ENCODE peak calls at places on chromosomes 5 and 9, in ten cellular contexts. W, T, O, G, Q, S, D, A, E and V are unnamed samples. For H3K4me1, the result is how much of the 10 kb centered on the place peaks cover.

GRCh38 chr9:135707449-135708138 is 5.6 kb downstream of the KCNT1 start:
- DNase-seq in W (no peak), T (no peak), O (no peak), G (no peak), Q (no peak), S (no peak), D (no peak), A (no peak), E (no peak), V (no peak)

GRCh38 chr5:2887401-2888348 is 136.2 kb upstream of the IRX2 start:
- DNase-seq in W (no peak), T (no peak), O (no peak), G (no peak), Q (no peak), S (no peak), D (no peak), A (no peak), E (no peak), V (no peak)

GRCh38 chr9:121863931-121864330 is 212.5 kb downstream of the DAB2IP start:
- DNase-seq in W (no peak), T (no peak), O (no peak), G (no peak), Q (no peak), S (no peak), D (no peak), A (no peak), E (no peak), V (no peak)

GRCh38 chr5:149310488-149310887 is 34.8 kb upstream of the GRPEL2 start:
- DNase-seq in W (no peak), T (no peak), O (no peak), G (no peak), Q (no peak), S (no peak), D (no peak), A (no peak), E (no peak), V (no peak)

GRCh38 chr9:76298497-76299144 is 95.6 kb downstream of the RFK start:
- DNase-seq in W (no peak), T (no peak), O (peak), G (no peak), Q (no peak), S (peak), D (no peak), A (no peak), E (no peak), V (no peak)

GRCh38 chr9:77848897-77849296 is 182.7 kb downstream of the GNAQ start:
- DNase-seq in W (peak), T (no peak), O (no peak), G (peak), Q (no peak), S (no peak), D (peak), A (no peak), E (no peak), V (no peak)

GRCh38 chr9:27059907-27060306 is 49.1 kb upstream of the TEK start:
- DNase-seq in W (no peak), T (no peak), O (no peak), G (no peak), Q (no peak), S (no peak), D (no peak), A (no peak), E (no peak), V (no peak)

GRCh38 chr5:171336486-171337206 is 27.6 kb downstream of the TLX3 start:
- DNase-seq in W (peak), T (peak), O (no peak), G (no peak), Q (no peak), S (peak), D (no peak), A (no peak), E (peak), V (no peak)

GRCh38 chr5:41863871-41864486 is 6.2 kb downstream of the OXCT1 start:
- DNase-seq in W (no peak), T (no peak), O (no peak), G (no peak), Q (no peak), S (no peak), D (no peak), A (no peak), E (no peak), V (no peak)

GRCh38 chr5:139474815-139475791 is 4.3 kb downstream of the SMIM33 start:
- DNase-seq in W (no peak), T (no peak), O (peak), G (no peak), Q (no peak), S (no peak), D (no peak), A (no peak), E (no peak), V (no peak)

GRCh38 chr9:131951905-131952304 is 127.8 kb downstream of the MED27 start:
- DNase-seq in W (no peak), T (no peak), O (no peak), G (no peak), Q (no peak), S (no peak), D (peak), A (no peak), E (no peak), V (no peak)

GRCh38 chr5:94157704-94158608 is 416.6 kb upstream of the POU5F2 start:
- DNase-seq in W (no peak), T (no peak), O (no peak), G (no peak), Q (no peak), S (peak), D (no peak), A (no peak), E (no peak), V (no peak)

GRCh38 chr5:78629590-78629989 is 19.0 kb downstream of the LHFPL2 start:
- DNase-seq in W (no peak), T (no peak), O (no peak), G (no peak), Q (no peak), S (no peak), D (no peak), A (no peak), E (no peak), V (no peak)

GRCh38 chr9:136722969-136723356 is 10.6 kb downstream of the DIPK1B start:
- DNase-seq in W (no peak), T (no peak), O (no peak), G (no peak), Q (no peak), S (no peak), D (no peak), A (no peak), E (no peak), V (no peak)

GRCh38 chr9:134403682-134404301 is 77.5 kb downstream of the RXRA start:
- DNase-seq in W (no peak), T (no peak), O (peak), G (peak), Q (peak), S (no peak), D (peak), A (no peak), E (peak), V (no peak)

GRCh38 chr5:57642066-57642465 is 159.5 kb upstream of the ACTBL2 start:
- DNase-seq in W (no peak), T (no peak), O (no peak), G (no peak), Q (no peak), S (peak), D (no peak), A (no peak), E (no peak), V (no peak)

GRCh38 chr9:72675586-72675985 is 154.2 kb downstream of the TMC1 start:
- DNase-seq in W (no peak), T (no peak), O (no peak), G (no peak), Q (no peak), S (no peak), D (no peak), A (no peak), E (no peak), V (no peak)

GRCh38 chr9:96655198-96655851 is at the start of gene PRXL2C:
- DNase-seq in W (peak), T (no peak), O (peak), G (peak), Q (peak), S (peak), D (peak), A (peak), E (peak), V (peak)

GRCh38 chr5:138246334-138246733 is 28.1 kb downstream of the GFRA3 start:
- DNase-seq in W (no peak), T (no peak), O (no peak), G (no peak), Q (no peak), S (no peak), D (no peak), A (peak), E (no peak), V (peak)

GRCh38 chr5:151812757-151813309 is 41.1 kb downstream of the G3BP1 start:
- DNase-seq in W (no peak), T (no peak), O (no peak), G (no peak), Q (no peak), S (no peak), D (no peak), A (no peak), E (no peak), V (no peak)

GRCh38 chr9:22416692-22417060 is 29.9 kb upstream of the DMRTA1 start:
- DNase-seq in W (no peak), T (no peak), O (no peak), G (no peak), Q (no peak), S (peak), D (no peak), A (no peak), E (no peak), V (no peak)

GRCh38 chr5:140116716-140117115 is 2.8 kb downstream of the PURA start:
- DNase-seq in W (peak), T (no peak), O (no peak), G (no peak), Q (no peak), S (peak), D (no peak), A (no peak), E (no peak), V (no peak)

GRCh38 chr5:150270546-150271295 is 18.9 kb downstream of the CAMK2A start:
- DNase-seq in W (no peak), T (no peak), O (no peak), G (no peak), Q (no peak), S (no peak), D (no peak), A (peak), E (no peak), V (no peak)

GRCh38 chr5:132298305-132298704 is 4.1 kb downstream of the SLC22A4 start:
- DNase-seq in W (no peak), T (no peak), O (no peak), G (no peak), Q (no peak), S (no peak), D (no peak), A (no peak), E (no peak), V (no peak)

GRCh38 chr5:13357937-13358336 is 586.6 kb downstream of the DNAH5 start:
- DNase-seq in W (no peak), T (no peak), O (no peak), G (no peak), Q (no peak), S (no peak), D (no peak), A (no peak), E (no peak), V (no peak)

GRCh38 chr9:136089697-136090045 is 5.4 kb downstream of the NACC2 start:
- DNase-seq in W (no peak), T (no peak), O (peak), G (no peak), Q (no peak), S (no peak), D (no peak), A (no peak), E (no peak), V (no peak)

GRCh38 chr5:133944263-133945230 is 23.9 kb downstream of the C5orf15 start:
- DNase-seq in W (peak), T (peak), O (peak), G (no peak), Q (no peak), S (peak), D (no peak), A (peak), E (peak), V (no peak)

GRCh38 chr9:4238522-4238921 is 61.3 kb downstream of the GLIS3 start:
- DNase-seq in W (no peak), T (peak), O (no peak), G (no peak), Q (no peak), S (no peak), D (no peak), A (no peak), E (no peak), V (no peak)

GRCh38 chr5:120682851-120683250 is 218.8 kb downstream of the PRR16 start:
- DNase-seq in W (no peak), T (no peak), O (no peak), G (no peak), Q (no peak), S (no peak), D (no peak), A (no peak), E (no peak), V (no peak)

GRCh38 chr5:88694087-88694703 is 188.8 kb downstream of the MEF2C start:
- DNase-seq in W (no peak), T (no peak), O (no peak), G (no peak), Q (no peak), S (no peak), D (no peak), A (no peak), E (no peak), V (no peak)

GRCh38 chr5:128407956-128408355 is 130.1 kb downstream of the FBN2 start:
- DNase-seq in W (no peak), T (no peak), O (no peak), G (no peak), Q (no peak), S (no peak), D (no peak), A (no peak), E (no peak), V (no peak)

GRCh38 chr9:129580211-129580915 is 40.5 kb downstream of the C9orf50 start:
- DNase-seq in W (no peak), T (no peak), O (no peak), G (no peak), Q (no peak), S (no peak), D (no peak), A (peak), E (peak), V (no peak)

GRCh38 chr9:129579294-129579693 is 41.6 kb downstream of the C9orf50 start:
- DNase-seq in W (no peak), T (no peak), O (no peak), G (no peak), Q (no peak), S (no peak), D (no peak), A (no peak), E (no peak), V (no peak)

GRCh38 chr9:129582865-129583264 is 38.0 kb downstream of the C9orf50 start:
- DNase-seq in W (no peak), T (no peak), O (no peak), G (no peak), Q (no peak), S (no peak), D (no peak), A (no peak), E (no peak), V (no peak)

GRCh38 chr9:129583308-129584038 is 37.4 kb downstream of the C9orf50 start:
- DNase-seq in W (no peak), T (no peak), O (no peak), G (no peak), Q (no peak), S (no peak), D (no peak), A (peak), E (no peak), V (no peak)

DNA sequence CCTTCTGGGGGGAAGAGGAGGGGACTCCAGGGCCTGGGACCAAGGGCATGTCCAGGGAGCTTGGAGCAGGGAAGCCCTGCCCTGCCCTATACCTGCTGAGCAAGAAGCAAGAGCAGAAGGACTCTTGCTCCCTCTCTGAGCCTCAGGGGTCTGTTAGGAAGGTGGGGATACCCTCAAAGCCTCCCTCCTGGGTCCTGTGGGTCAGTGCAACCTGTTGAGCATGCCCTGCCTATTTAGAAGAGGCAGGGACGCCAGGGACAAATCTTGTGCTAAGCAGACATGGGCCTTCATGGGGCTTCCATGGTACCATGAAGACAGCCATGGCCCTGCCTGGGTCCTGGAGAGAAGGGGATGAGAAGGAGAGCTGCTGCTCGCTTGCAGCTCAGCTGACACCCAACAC is 39.4 kb downstream of the C9orf50 start:
- DNase-seq in W (no peak), T (no peak), O (no peak), G (no peak), Q (no peak), S (no peak), D (no peak), A (no peak), E (no peak), V (no peak)
- H3K4me1 ChIP-seq in W (under half), T (under half), O (under half), G (under half), Q (under half), S (under half), D (under half), A (half or more), E (half or more), V (under half)

GRCh38 chr5:173757817-173758216 is 130.3 kb upstream of the CPEB4 start:
- DNase-seq in W (no peak), T (no peak), O (no peak), G (no peak), Q (no peak), S (no peak), D (no peak), A (no peak), E (no peak), V (no peak)
- H3K4me1 ChIP-seq in W (under half), T (under half), O (under half), G (under half), Q (under half), S (under half), D (under half), A (half or more), E (under half), V (under half)

DNA sequence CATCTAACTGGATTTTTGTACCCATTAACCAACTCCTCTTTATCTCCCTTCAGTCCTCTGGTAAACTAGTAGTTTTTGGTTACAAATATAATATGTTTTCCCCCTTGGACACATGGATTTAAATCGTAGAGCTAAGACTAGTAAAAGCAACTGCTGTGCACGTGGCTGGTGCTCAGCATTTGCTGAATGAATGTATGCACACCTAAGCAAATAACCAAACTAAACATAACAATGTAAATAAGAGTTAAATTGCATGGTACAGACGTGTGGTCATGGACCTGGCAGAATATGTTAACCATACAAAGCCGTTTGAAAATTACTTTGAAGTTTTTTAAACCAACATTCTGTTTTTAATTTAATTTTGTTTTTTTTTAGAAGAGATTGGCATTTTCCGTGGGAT is 65.2 kb upstream of the FYB1 start:
- DNase-seq in W (no peak), T (no peak), O (no peak), G (no peak), Q (no peak), S (no peak), D (no peak), A (peak), E (no peak), V (no peak)
- H3K4me1 ChIP-seq in W (under half), T (under half), O (under half), G (under half), Q (under half), S (under half), D (under half), A (under half), E (under half), V (under half)

DNA sequence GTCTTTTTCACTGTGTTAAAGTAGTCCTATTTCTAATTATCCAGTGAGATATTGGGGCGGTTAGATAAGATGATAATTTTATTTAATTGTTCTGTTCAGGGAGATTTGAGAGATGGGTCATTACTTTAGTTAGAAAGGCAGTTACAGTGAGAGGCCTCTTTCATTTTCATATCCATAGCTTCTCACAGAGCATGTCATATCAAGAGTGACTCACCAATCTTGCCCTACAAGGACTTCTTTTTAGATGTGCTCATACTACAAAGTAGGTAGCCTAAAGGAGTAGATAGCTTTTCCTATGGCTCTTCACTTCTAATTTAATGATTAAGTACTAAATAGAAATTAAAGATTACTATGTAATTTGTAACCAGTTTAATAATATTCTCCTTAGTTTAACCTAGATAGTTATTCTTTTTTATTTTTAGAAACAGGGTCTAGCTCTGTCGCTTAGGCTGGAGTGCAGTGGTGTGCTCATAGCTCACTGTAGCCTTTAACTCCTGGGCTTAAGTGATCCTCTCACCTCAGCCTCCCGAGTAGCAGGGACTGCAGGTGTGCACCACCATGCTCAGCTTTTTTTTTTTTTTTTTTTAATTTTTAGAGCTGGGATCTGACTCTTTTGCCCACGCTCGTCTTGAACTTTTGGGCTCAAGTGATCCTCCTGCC is 71.0 kb downstream of the FER start:
- DNase-seq in W (no peak), T (no peak), O (no peak), G (no peak), Q (no peak), S (no peak), D (no peak), A (no peak), E (peak), V (no peak)
- H3K4me1 ChIP-seq in W (under half), T (under half), O (under half), G (under half), Q (under half), S (under half), D (under half), A (under half), E (under half), V (under half)

GRCh38 chr9:99433555-99433954 is 211.5 kb downstream of the SEC61B start:
- DNase-seq in W (peak), T (peak), O (no peak), G (no peak), Q (peak), S (no peak), D (peak), A (peak), E (no peak), V (no peak)

GRCh38 chr9:99433095-99433494 is 211.0 kb downstream of the SEC61B start:
- DNase-seq in W (no peak), T (no peak), O (no peak), G (no peak), Q (no peak), S (no peak), D (no peak), A (peak), E (no peak), V (no peak)

GRCh38 chr9:99432075-99432474 is 210.0 kb downstream of the SEC61B start:
- DNase-seq in W (no peak), T (no peak), O (no peak), G (no peak), Q (no peak), S (no peak), D (no peak), A (no peak), E (no peak), V (no peak)

GRCh38 chr9:99430301-99430700 is 208.2 kb downstream of the SEC61B start:
- DNase-seq in W (no peak), T (no peak), O (no peak), G (no peak), Q (no peak), S (no peak), D (no peak), A (no peak), E (no peak), V (no peak)

GRCh38 chr9:99431103-99431502 is 209.0 kb downstream of the SEC61B start:
- DNase-seq in W (no peak), T (no peak), O (no peak), G (no peak), Q (no peak), S (no peak), D (no peak), A (no peak), E (no peak), V (no peak)
- H3K4me1 ChIP-seq in W (under half), T (under half), O (under half), G (under half), Q (under half), S (under half), D (under half), A (under half), E (under half), V (under half)

DNA sequence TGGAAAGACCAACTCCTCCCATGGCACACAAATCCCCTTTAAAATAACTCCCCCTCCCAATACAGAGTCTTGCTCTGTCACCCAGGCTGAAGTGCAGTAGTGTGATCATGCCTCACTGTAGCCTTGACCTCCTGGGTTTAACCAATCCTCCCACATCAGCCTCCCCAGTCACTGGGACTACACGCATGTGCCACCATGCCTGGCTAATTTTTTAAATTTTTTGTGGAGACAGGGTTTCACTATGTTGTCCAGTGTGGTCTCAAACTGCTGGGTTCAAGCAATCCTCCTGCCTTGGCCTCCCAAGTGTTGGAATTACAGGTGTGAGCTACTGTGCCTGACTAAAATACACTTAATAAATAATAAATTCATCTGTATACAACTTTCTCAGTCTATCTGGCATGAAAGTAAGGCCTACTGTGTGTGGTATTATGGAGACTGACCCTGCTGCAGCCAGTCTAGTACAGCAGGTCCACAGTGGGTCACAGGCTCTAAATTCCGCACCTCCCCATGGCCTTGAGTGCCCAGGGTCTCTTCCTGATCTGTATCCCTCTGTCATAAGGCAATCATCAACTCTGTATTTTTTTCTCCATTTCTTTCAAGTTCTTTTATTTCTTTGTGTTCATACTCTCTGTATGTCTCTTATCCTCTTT is 169.4 kb downstream of the MAPKAP1 start:
- DNase-seq in W (peak), T (no peak), O (no peak), G (no peak), Q (no peak), S (no peak), D (no peak), A (no peak), E (no peak), V (no peak)
- H3K4me1 ChIP-seq in W (half or more), T (under half), O (under half), G (under half), Q (under half), S (under half), D (under half), A (under half), E (under half), V (under half)